ENCODE peak calls at places on chromosomes 16 and 17, in nine cellular contexts. F is NCI-H2081; L is NCI-H1105 treated with DMSO at 0.1 percent for 48 hours; X is stimulated activated CD8-positive, alpha-beta memory T cell treated with anti-CD3 and anti-CD28 coated beads, Interleukin-15, amount 100 ng/mL, for 1 hour; B is lung; D is RPMI7951; H is activated B cell treated with CpG ODN at 0.5 μM for 24 hours; Z is GM06990; Q is activated T-cell treated with anti-CD3 and anti-CD28 coated beads, Interleukin-2, amount 50 U/mL, for 72 hours. C is an unnamed sample.

GRCh38 chr16:58488531-58488930 is 11.4 kb upstream of the NDRG4 start:
- DNase-seq in D (no peak), B (no peak), X (no peak), H (no peak), Z (no peak), Q (no peak), F (no peak), L (no peak), C (no peak)

GRCh38 chr16:50323335-50324011 is 45.3 kb downstream of the BRD7 start:
- DNase-seq in Z (no peak), D (peak; percentile 55), F (no peak), H (no peak), B (no peak), X (no peak), Q (no peak), L (peak; percentile 43), C (no peak)

GRCh38 chr16:67150833-67151396 is at the start of gene B3GNT9:
- DNase-seq in D (peak; percentile 74), H (no peak), X (no peak), B (peak; percentile 66), Q (no peak), L (peak; percentile 51), Z (peak; percentile 67), F (peak; percentile 32), C (peak; percentile 78)

GRCh38 chr16:28304214-28304613 is 11.9 kb downstream of the SBK1 start:
- DNase-seq in F (no peak), B (no peak), H (no peak), X (no peak), D (peak; percentile 39), L (no peak), Z (no peak), Q (no peak), C (peak; percentile 46)

GRCh38 chr16:1689853-1690252 is 11.8 kb downstream of the JPT2 start:
- DNase-seq in H (no peak), X (no peak), F (no peak), D (no peak), Q (no peak), L (no peak), B (no peak), Z (no peak), C (no peak)

GRCh38 chr16:51624083-51624775 is 473.2 kb upstream of the SALL1 start:
- DNase-seq in D (peak; percentile 93), Z (no peak), X (no peak), L (no peak), H (no peak), Q (no peak), F (no peak), B (no peak), C (no peak)

GRCh38 chr16:11359370-11359769 is 14.1 kb downstream of the RMI2 start:
- DNase-seq in H (no peak), F (no peak), L (no peak), X (no peak), Z (no peak), Q (no peak), D (peak; percentile 98), B (peak; percentile 57), C (peak; percentile 72)

GRCh38 chr17:39737761-39738567 is at the start of gene GRB7:
- DNase-seq in D (no peak), L (peak; percentile 80), H (no peak), F (peak; percentile 95), B (peak; percentile 81), Z (no peak), X (no peak), Q (peak; percentile 23), C (no peak)

GRCh38 chr16:1708768-1709180 is 2.8 kb downstream of the MAPK8IP3 start:
- DNase-seq in Z (no peak), H (no peak), X (no peak), F (no peak), L (no peak), B (no peak), D (no peak), Q (no peak), C (peak; percentile 48)

GRCh38 chr17:6713130-6713917 is at the start of gene SLC13A5:
- DNase-seq in Q (peak; percentile 43), D (no peak), Z (no peak), F (no peak), X (no peak), H (peak; percentile 21), B (no peak), L (peak; percentile 19), C (peak; percentile 18)

GRCh38 chr16:59013930-59014329 is 279.8 kb upstream of the GOT2 start:
- DNase-seq in X (no peak), L (no peak), H (no peak), D (no peak), Z (no peak), B (no peak), Q (no peak), F (no peak), C (no peak)